ENCODE peak calls at places on chromosome 1, in six cellular contexts. O is lung, J is upper lobe of right lung, D is endodermal cell, I is right lobe of liver, L is heart right ventricle. S is an unnamed sample.

GRCh38 chr1:147618077-147618569 is 52.2 kb downstream of the ACP6 start:
- DNase-seq in O (no peak), J (no peak), D (no peak), I (no peak), L (no peak), S (no peak)

GRCh38 chr1:151553659-151554058 is 13.6 kb downstream of the TUFT1 start:
- DNase-seq in O (no peak), J (no peak), D (no peak), I (no peak), L (no peak), S (no peak)

GRCh38 chr1:167489581-167490340 is 28.6 kb downstream of the CD247 start:
- DNase-seq in O (no peak), J (no peak), D (peak; percentile 87), I (no peak), L (no peak), S (no peak)

GRCh38 chr1:152448095-152448494 is 34.0 kb upstream of the CRNN start:
- DNase-seq in O (no peak), J (no peak), D (no peak), I (no peak), L (no peak), S (no peak)

GRCh38 chr1:42765271-42765670 is 1.6 kb downstream of the P3H1 start:
- DNase-seq in O (no peak), J (no peak), D (no peak), I (no peak), L (no peak), S (no peak)

GRCh38 chr1:58584082-58584895 is 7.2 kb upstream of the TACSTD2 start:
- DNase-seq in O (peak; percentile 87), J (peak; percentile 78), D (peak; percentile 75), I (no peak), L (peak; percentile 20), S (no peak)

GRCh38 chr1:185338719-185339622 is 21.9 kb upstream of the IVNS1ABP start:
- DNase-seq in O (peak; percentile 45), J (no peak), D (no peak), I (no peak), L (no peak), S (no peak)

GRCh38 chr1:27562021-27562420 is 41.9 kb downstream of the AHDC1 start:
- DNase-seq in O (no peak), J (no peak), D (no peak), I (no peak), L (no peak), S (no peak)

GRCh38 chr1:63795455-63795854 is 21.6 kb downstream of the ROR1 start:
- DNase-seq in O (peak; percentile 51), J (no peak), D (no peak), I (no peak), L (no peak), S (no peak)

GRCh38 chr1:178192686-178193085 is 98.8 kb downstream of the RASAL2 start:
- DNase-seq in O (peak; percentile 31), J (no peak), D (no peak), I (no peak), L (no peak), S (no peak)

GRCh38 chr1:205495237-205495823 is 9.1 kb upstream of the CDK18 start:
- DNase-seq in O (no peak), J (no peak), D (peak; percentile 77), I (no peak), L (peak; percentile 60), S (peak; percentile 77)

GRCh38 chr1:17597651-17598050 is 58.2 kb downstream of the ARHGEF10L start:
- DNase-seq in O (no peak), J (peak; percentile 58), D (no peak), I (no peak), L (no peak), S (no peak)

GRCh38 chr1:154821083-154821482 is 49.0 kb downstream of the KCNN3 start:
- DNase-seq in O (no peak), J (no peak), D (no peak), I (no peak), L (no peak), S (no peak)

GRCh38 chr1:236059011-236059410 is 5.9 kb downstream of the NID1 start:
- DNase-seq in O (no peak), J (no peak), D (no peak), I (peak; percentile 74), L (no peak), S (no peak)

GRCh38 chr1:94250341-94250740 is 13.0 kb upstream of the ARHGAP29 start:
- DNase-seq in O (no peak), J (no peak), D (no peak), I (no peak), L (no peak), S (no peak)

GRCh38 chr1:113677250-113678158 is 81.8 kb downstream of the PHTF1 start:
- DNase-seq in O (no peak), J (no peak), D (no peak), I (peak; percentile 81), L (no peak), S (peak; percentile 44)

GRCh38 chr1:225467193-225468020 is 39.6 kb upstream of the LBR start:
- DNase-seq in O (peak; percentile 75), J (peak; percentile 85), D (no peak), I (peak; percentile 73), L (peak; percentile 66), S (no peak)

GRCh38 chr1:223201967-223202366 is 58.9 kb upstream of the TLR5 start:
- DNase-seq in O (no peak), J (no peak), D (no peak), I (no peak), L (no peak), S (no peak)

GRCh38 chr1:34359411-34359810 is 182.7 kb downstream of the C1orf94 start:
- DNase-seq in O (no peak), J (no peak), D (peak; percentile 3), I (no peak), L (no peak), S (no peak)

GRCh38 chr1:183075861-183076260 is 52.6 kb downstream of the LAMC1 start:
- DNase-seq in O (no peak), J (no peak), D (no peak), I (no peak), L (no peak), S (no peak)

GRCh38 chr1:47991187-47991586 is 6.0 kb downstream of the TRABD2B start:
- DNase-seq in O (no peak), J (no peak), D (peak; percentile 51), I (no peak), L (no peak), S (no peak)

GRCh38 chr1:241503444-241503843 is 16.1 kb downstream of the FH start:
- DNase-seq in O (no peak), J (no peak), D (no peak), I (no peak), L (no peak), S (no peak)

GRCh38 chr1:197485790-197486189 is 217.7 kb downstream of the CRB1 start:
- DNase-seq in O (no peak), J (no peak), D (no peak), I (no peak), L (no peak), S (no peak)

GRCh38 chr1:59045636-59046035 is 251.3 kb upstream of the FGGY start:
- DNase-seq in O (no peak), J (no peak), D (no peak), I (no peak), L (no peak), S (no peak)

DNA sequence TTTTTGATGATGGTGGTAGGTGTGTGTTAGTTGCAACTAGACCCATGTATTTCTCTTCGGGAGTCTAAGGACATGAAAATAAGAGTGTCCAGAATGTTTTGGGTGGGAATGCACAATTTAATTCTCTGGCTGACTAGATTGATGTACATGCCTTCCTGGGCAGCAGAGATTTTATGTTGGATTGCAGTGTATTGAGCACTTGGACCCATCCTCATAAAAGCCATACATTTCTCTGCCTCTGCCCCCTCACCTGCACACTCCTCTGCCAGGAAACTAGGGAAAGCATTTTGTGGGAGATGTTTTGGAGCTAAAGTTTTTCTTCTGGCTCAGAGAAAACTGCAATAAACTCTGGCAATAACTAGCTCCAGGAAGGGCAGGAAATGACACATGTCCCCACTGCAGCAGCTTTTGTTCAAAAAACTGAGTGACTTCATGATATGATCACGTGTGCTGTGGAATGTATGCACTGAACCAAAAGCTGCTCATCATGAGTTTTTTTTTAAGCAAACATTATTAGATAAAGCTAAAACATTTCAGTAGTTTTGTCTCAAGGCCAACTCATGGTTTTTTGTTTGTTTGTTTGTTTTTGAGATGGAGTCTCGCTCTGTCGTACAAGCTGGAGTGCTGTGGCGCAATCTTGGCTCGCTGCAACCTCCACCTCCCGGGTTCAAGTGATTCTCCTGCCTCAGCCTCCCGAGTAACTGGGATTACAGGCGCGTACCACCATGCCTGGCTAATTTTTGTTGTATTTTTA is 17.6 kb downstream of the RIT1 start:
- DNase-seq in O (no peak), J (no peak), D (no peak), I (no peak), L (no peak), S (no peak)
- H3K27ac ChIP-seq in O (peak overlapping the region; percentile 80), J (peak overlapping the region; percentile 56), D (no peak overlapping the region), I (peak overlapping the region; percentile 22), L (peak overlapping the region; percentile 85), S (no peak overlapping the region)

GRCh38 chr1:85672031-85672430 is 36.2 kb downstream of the ZNHIT6 start:
- DNase-seq in O (no peak), J (no peak), D (no peak), I (no peak), L (no peak), S (no peak)
- H3K36me3 ChIP-seq in O (peaks cover 8% of the 10 kb centered on the region), J (peaks cover 33% of the 10 kb centered on the region), D (peaks cover 27% of the 10 kb centered on the region), I (no peaks in the 10 kb centered on the region), L (peaks cover 5% of the 10 kb centered on the region), S (peaks cover 5% of the 10 kb centered on the region)

DNA sequence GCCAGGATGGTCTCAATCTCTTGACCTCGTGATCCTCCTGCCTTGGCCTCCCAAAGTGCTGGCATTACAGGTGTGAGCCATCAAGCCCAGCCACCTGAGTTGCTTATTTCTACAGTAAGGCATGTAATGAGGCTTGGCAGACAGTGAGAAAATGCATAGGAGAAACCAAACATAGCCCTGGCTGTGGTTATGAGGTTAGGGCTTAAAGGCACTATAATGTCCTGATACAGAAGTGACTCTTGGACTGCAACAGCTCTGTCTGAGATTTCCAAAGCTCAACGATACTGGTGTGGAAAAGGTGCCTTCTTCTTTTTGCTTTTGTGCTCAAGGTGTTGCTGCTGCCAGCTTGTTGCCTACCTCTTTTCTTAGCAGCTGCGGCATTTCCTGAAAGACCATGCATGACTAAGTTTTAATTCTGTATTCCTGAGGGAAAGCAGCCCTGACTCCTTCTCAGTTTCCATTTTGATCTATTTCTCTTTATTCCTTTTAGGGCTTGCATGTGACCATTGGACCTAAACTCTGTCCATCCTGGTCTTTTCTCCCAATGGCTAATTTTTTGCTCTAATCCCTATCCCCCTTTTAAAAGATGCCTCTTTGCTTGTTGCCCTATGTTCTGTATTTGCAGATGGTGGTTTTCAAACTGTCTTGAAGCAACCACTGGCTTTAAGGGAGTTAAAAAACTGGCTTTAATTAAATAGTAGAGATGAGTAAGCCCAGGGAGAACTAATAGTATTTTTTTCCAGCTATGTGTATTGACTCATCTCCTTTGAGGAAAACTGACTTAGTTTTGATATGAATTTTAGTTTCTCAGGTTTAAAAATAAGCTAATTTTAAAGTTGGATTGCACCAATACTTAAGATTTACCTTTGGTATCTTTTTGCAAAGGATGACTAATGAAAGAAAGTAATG is 70.3 kb downstream of the KIF1B start:
- DNase-seq in O (no peak), J (no peak), D (no peak), I (no peak), L (no peak), S (no peak)
- H3K4me3 ChIP-seq in O (no peak overlapping the region), J (no peak overlapping the region), D (no peak overlapping the region), I (no peak overlapping the region), L (no peak overlapping the region), S (no peak overlapping the region)

DNA sequence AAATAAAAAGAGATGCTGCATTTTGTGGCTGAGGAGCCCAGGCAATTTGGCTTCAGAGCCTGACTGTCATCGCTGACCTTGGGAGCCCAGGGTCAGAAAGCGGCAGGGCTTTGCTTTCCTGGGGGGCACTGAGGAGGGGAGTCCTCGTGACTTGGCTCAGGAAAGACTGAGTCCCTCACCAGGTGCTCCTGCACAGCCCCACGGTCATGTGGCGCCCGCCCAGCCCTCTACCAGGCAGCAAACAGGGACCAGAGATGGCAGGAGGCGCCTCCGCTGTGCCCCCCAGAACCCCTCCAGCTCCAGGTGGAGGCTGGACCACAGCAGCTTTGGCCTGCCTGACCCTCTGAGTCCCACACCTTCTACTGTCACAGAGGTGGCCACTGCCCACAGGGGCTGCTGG is 13.2 kb downstream of the EFHD2 start:
- DNase-seq in O (no peak), J (no peak), D (no peak), I (no peak), L (no peak), S (no peak)
- H3K27ac ChIP-seq in O (no peak overlapping the region), J (no peak overlapping the region), D (no peak overlapping the region), I (no peak overlapping the region), L (no peak overlapping the region), S (no peak overlapping the region)